ENCODE peak calls at places on chromosome 1, in six cellular contexts. One of them, this sample, is unnamed.

GRCh38 chr1:212457740-212458338 is 25.1 kb downstream of the NENF start:
- DNase-seq in fibroblast of mammary gland: peak
- DNase-seq in lower lobe of right lung: no peak
- DNase-seq in sigmoid colon: no peak
- DNase-seq in GM23338: peak
- DNase-seq in fibroblast of the aortic adventitia: peak
- DNase-seq in this sample: peak

GRCh38 chr1:29481031-29481430 is 244.7 kb downstream of the PTPRU start:
- DNase-seq in GM23338: no peak
- DNase-seq in sigmoid colon: peak
- DNase-seq in fibroblast of the aortic adventitia: no peak
- DNase-seq in fibroblast of mammary gland: no peak
- DNase-seq in lower lobe of right lung: no peak
- DNase-seq in this sample: no peak

GRCh38 chr1:31111290-31111951 is 45.9 kb upstream of the PUM1 start:
- DNase-seq in fibroblast of the aortic adventitia: no peak
- DNase-seq in fibroblast of mammary gland: peak
- DNase-seq in sigmoid colon: no peak
- DNase-seq in lower lobe of right lung: peak
- DNase-seq in GM23338: peak
- DNase-seq in this sample: peak

GRCh38 chr1:206587904-206588303 is 24.4 kb downstream of the EIF2D start:
- DNase-seq in fibroblast of mammary gland: no peak
- DNase-seq in sigmoid colon: no peak
- DNase-seq in GM23338: peak
- DNase-seq in lower lobe of right lung: no peak
- DNase-seq in fibroblast of the aortic adventitia: no peak
- DNase-seq in this sample: no peak

GRCh38 chr1:192512426-192513125 is 63.0 kb upstream of the RGS1 start:
- DNase-seq in fibroblast of the aortic adventitia: no peak
- DNase-seq in GM23338: no peak
- DNase-seq in lower lobe of right lung: no peak
- DNase-seq in sigmoid colon: peak
- DNase-seq in fibroblast of mammary gland: no peak
- DNase-seq in this sample: no peak

GRCh38 chr1:11455925-11456580 is 22.9 kb upstream of the DISP3 start:
- DNase-seq in fibroblast of mammary gland: no peak
- DNase-seq in fibroblast of the aortic adventitia: no peak
- DNase-seq in lower lobe of right lung: no peak
- DNase-seq in sigmoid colon: no peak
- DNase-seq in GM23338: no peak
- DNase-seq in this sample: no peak

GRCh38 chr1:154384650-154385557 is 20.2 kb upstream of the IL6R start:
- DNase-seq in GM23338: no peak
- DNase-seq in lower lobe of right lung: no peak
- DNase-seq in fibroblast of mammary gland: no peak
- DNase-seq in fibroblast of the aortic adventitia: no peak
- DNase-seq in sigmoid colon: no peak
- DNase-seq in this sample: no peak

GRCh38 chr1:118155106-118155505 is 29.9 kb downstream of the SPAG17 start:
- DNase-seq in fibroblast of the aortic adventitia: no peak
- DNase-seq in lower lobe of right lung: no peak
- DNase-seq in GM23338: no peak
- DNase-seq in sigmoid colon: no peak
- DNase-seq in fibroblast of mammary gland: no peak
- DNase-seq in this sample: no peak

GRCh38 chr1:67834246-67834877 is 1.1 kb upstream of the GNG12 start:
- DNase-seq in fibroblast of mammary gland: no peak
- DNase-seq in sigmoid colon: no peak
- DNase-seq in GM23338: no peak
- DNase-seq in lower lobe of right lung: no peak
- DNase-seq in fibroblast of the aortic adventitia: no peak
- DNase-seq in this sample: no peak

GRCh38 chr1:246497331-246497915 is 9.7 kb downstream of the SMYD3 start:
- DNase-seq in sigmoid colon: no peak
- DNase-seq in fibroblast of the aortic adventitia: peak
- DNase-seq in fibroblast of mammary gland: peak
- DNase-seq in lower lobe of right lung: no peak
- DNase-seq in GM23338: peak
- DNase-seq in this sample: peak

GRCh38 chr1:27488523-27489138 is 1.3 kb downstream of the WASF2 start:
- DNase-seq in fibroblast of the aortic adventitia: peak
- DNase-seq in sigmoid colon: peak
- DNase-seq in GM23338: peak
- DNase-seq in fibroblast of mammary gland: peak
- DNase-seq in lower lobe of right lung: no peak
- DNase-seq in this sample: peak

GRCh38 chr1:160705176-160705745 is 6.4 kb downstream of the CD48 start:
- DNase-seq in sigmoid colon: no peak
- DNase-seq in fibroblast of the aortic adventitia: no peak
- DNase-seq in GM23338: no peak
- DNase-seq in lower lobe of right lung: no peak
- DNase-seq in fibroblast of mammary gland: no peak
- DNase-seq in this sample: no peak

GRCh38 chr1:7581754-7582264 is 189.3 kb upstream of the VAMP3 start:
- DNase-seq in lower lobe of right lung: peak
- DNase-seq in fibroblast of mammary gland: peak
- DNase-seq in fibroblast of the aortic adventitia: no peak
- DNase-seq in sigmoid colon: peak
- DNase-seq in GM23338: no peak
- DNase-seq in this sample: peak

GRCh38 chr1:65172936-65173335 is 24.9 kb downstream of the AK4 start:
- DNase-seq in fibroblast of the aortic adventitia: no peak
- DNase-seq in GM23338: no peak
- DNase-seq in lower lobe of right lung: no peak
- DNase-seq in sigmoid colon: no peak
- DNase-seq in fibroblast of mammary gland: peak
- DNase-seq in this sample: no peak

GRCh38 chr1:237786066-237786719 is 104.5 kb downstream of the ZP4 start:
- DNase-seq in lower lobe of right lung: no peak
- DNase-seq in fibroblast of the aortic adventitia: no peak
- DNase-seq in sigmoid colon: no peak
- DNase-seq in GM23338: no peak
- DNase-seq in fibroblast of mammary gland: no peak
- DNase-seq in this sample: no peak

GRCh38 chr1:26767714-26768113 is 20.0 kb upstream of the PIGV start:
- DNase-seq in lower lobe of right lung: no peak
- DNase-seq in GM23338: no peak
- DNase-seq in fibroblast of the aortic adventitia: no peak
- DNase-seq in sigmoid colon: no peak
- DNase-seq in fibroblast of mammary gland: no peak
- DNase-seq in this sample: no peak

GRCh38 chr1:214372092-214372491 is 91.1 kb downstream of the SMYD2 start:
- DNase-seq in fibroblast of the aortic adventitia: peak
- DNase-seq in fibroblast of mammary gland: no peak
- DNase-seq in lower lobe of right lung: no peak
- DNase-seq in GM23338: no peak
- DNase-seq in sigmoid colon: no peak
- DNase-seq in this sample: no peak

GRCh38 chr1:115251340-115251748 is 86.7 kb downstream of the NGF start:
- DNase-seq in fibroblast of mammary gland: peak
- DNase-seq in GM23338: no peak
- DNase-seq in lower lobe of right lung: no peak
- DNase-seq in fibroblast of the aortic adventitia: peak
- DNase-seq in sigmoid colon: no peak
- DNase-seq in this sample: peak

GRCh38 chr1:77983997-77984355 is 5.1 kb upstream of the FUBP1 start:
- DNase-seq in fibroblast of the aortic adventitia: no peak
- DNase-seq in GM23338: no peak
- DNase-seq in sigmoid colon: no peak
- DNase-seq in lower lobe of right lung: no peak
- DNase-seq in fibroblast of mammary gland: no peak
- DNase-seq in this sample: no peak

GRCh38 chr1:200240655-200241054 is 169.2 kb downstream of the ZNF281 start:
- DNase-seq in GM23338: no peak
- DNase-seq in lower lobe of right lung: no peak
- DNase-seq in fibroblast of mammary gland: no peak
- DNase-seq in fibroblast of the aortic adventitia: no peak
- DNase-seq in sigmoid colon: no peak
- DNase-seq in this sample: peak

GRCh38 chr1:21361506-21361905 is 71.2 kb upstream of the ECE1 start:
- DNase-seq in GM23338: no peak
- DNase-seq in fibroblast of the aortic adventitia: peak
- DNase-seq in lower lobe of right lung: no peak
- DNase-seq in sigmoid colon: no peak
- DNase-seq in fibroblast of mammary gland: no peak
- DNase-seq in this sample: no peak

GRCh38 chr1:91732291-91732953 is 153.5 kb downstream of the TGFBR3 start:
- DNase-seq in lower lobe of right lung: no peak
- DNase-seq in GM23338: peak
- DNase-seq in sigmoid colon: peak
- DNase-seq in fibroblast of mammary gland: peak
- DNase-seq in fibroblast of the aortic adventitia: peak
- DNase-seq in this sample: peak

GRCh38 chr1:218475275-218475674 is 130.1 kb downstream of the TGFB2 start:
- DNase-seq in lower lobe of right lung: no peak
- DNase-seq in fibroblast of mammary gland: no peak
- DNase-seq in sigmoid colon: no peak
- DNase-seq in GM23338: no peak
- DNase-seq in fibroblast of the aortic adventitia: peak
- DNase-seq in this sample: no peak

GRCh38 chr1:146046664-146047063 is 25.1 kb upstream of the HJV start:
- DNase-seq in fibroblast of mammary gland: no peak
- DNase-seq in fibroblast of the aortic adventitia: no peak
- DNase-seq in sigmoid colon: no peak
- DNase-seq in lower lobe of right lung: no peak
- DNase-seq in GM23338: no peak
- DNase-seq in this sample: no peak

DNA sequence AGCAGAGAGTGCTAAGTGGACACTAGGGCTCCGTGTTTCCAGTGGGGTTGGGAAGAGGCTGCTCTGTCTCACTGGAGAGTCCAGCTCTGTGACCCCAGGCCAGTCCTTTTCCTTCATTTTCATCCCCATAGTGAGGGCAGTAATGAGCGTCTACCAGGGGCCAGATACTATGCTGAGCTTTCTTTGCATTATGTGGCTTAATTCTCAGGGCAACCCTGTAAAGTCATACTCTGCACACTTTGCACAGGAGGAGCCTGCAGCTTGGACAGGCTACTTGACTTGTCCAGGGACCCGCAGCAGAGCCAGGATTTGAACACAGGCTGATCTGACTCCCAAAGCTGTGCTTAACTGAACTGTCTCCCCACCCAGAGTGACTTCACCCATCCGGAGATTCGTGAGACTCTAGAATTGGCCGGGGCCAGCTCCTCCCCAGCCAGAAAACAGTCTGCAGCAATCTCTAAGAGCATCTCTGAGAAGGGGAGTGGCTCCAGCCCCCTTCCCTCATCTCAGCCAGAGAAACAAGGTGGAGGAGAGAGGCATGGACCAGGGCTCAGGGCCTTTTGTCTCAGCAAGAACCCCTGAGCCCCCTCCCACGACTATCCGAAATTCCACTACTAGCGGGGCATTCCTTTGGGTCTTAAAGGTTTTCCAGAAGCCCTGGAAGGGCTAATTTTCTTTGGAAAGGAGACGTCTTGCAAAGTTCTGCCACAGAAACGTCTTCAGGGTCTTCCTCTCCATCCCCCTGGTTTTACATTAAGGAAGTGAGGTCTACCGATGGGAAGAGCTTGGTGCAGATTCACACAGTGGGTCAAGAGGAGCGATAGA is 864 bp upstream of the FNDC5 start:
- DNase-seq in sigmoid colon: no peak
- DNase-seq in GM23338: peak
- DNase-seq in fibroblast of the aortic adventitia: peak
- DNase-seq in fibroblast of mammary gland: peak
- DNase-seq in lower lobe of right lung: no peak
- DNase-seq in this sample: no peak
- H3K4me3 ChIP-seq in sigmoid colon: peak
- H3K4me3 ChIP-seq in GM23338: peak
- H3K4me3 ChIP-seq in fibroblast of the aortic adventitia: peak
- H3K4me3 ChIP-seq in fibroblast of mammary gland: peak
- H3K4me3 ChIP-seq in lower lobe of right lung: peak
- H3K4me3 ChIP-seq in this sample: peak

DNA sequence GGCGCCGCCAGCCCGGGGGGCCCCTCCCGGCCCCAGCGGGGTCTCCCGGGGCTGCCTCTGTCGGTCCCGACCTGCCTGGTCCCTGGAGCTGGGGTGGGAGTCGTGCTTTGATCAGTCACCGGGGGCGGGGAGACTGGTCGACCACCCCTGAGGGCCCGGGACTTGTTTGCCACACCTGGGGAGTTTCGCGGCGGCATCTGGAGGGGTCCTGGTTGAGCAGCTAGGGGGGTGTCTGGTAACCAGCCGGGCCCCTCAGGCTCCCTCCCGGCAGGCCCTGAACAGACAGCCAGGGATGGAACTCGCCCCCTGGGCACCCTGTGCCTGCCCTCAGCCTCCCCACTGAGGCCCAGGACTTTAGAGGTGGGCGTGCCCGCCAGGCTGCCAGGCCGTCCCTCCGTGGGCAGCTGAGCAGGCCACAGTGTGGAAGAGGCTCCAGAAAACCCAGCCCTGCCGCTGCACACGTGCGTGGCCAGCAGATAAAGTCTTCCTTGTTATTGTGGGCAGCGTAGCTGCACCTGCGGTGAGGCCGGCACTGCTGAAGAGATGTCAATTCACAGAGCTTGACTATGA is 13.3 kb upstream of the SAMD11 start:
- DNase-seq in fibroblast of the aortic adventitia: no peak
- DNase-seq in GM23338: no peak
- DNase-seq in lower lobe of right lung: peak
- DNase-seq in fibroblast of mammary gland: no peak
- DNase-seq in sigmoid colon: peak
- DNase-seq in this sample: no peak
- H3K4me3 ChIP-seq in fibroblast of the aortic adventitia: no peak
- H3K4me3 ChIP-seq in GM23338: peak
- H3K4me3 ChIP-seq in lower lobe of right lung: no peak
- H3K4me3 ChIP-seq in fibroblast of mammary gland: no peak
- H3K4me3 ChIP-seq in sigmoid colon: peak
- H3K4me3 ChIP-seq in this sample: no peak

DNA sequence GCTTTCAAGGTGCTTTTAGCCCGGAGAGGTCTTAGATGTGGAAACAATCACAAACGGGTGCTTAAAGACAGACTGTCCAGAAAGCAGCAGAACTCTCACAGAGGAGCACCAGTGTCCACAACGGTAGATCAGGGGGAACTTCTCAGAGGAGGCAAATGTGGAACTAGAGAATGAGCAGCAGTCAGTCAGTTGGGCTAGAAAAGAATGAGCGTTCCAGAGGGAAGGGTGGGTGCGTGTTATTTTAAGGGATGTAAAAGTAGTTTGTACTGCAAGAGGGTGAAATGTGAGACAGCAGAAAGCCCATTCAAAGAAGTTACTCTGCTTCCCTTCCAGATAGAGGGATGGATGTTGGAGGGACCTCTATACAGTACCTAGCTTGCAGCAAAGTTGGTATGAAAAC is 30.9 kb downstream of the RGS5 start:
- DNase-seq in sigmoid colon: no peak
- DNase-seq in fibroblast of mammary gland: no peak
- DNase-seq in GM23338: no peak
- DNase-seq in fibroblast of the aortic adventitia: peak
- DNase-seq in lower lobe of right lung: no peak
- DNase-seq in this sample: no peak
- H3K4me3 ChIP-seq in sigmoid colon: no peak
- H3K4me3 ChIP-seq in fibroblast of mammary gland: no peak
- H3K4me3 ChIP-seq in GM23338: no peak
- H3K4me3 ChIP-seq in fibroblast of the aortic adventitia: peak
- H3K4me3 ChIP-seq in lower lobe of right lung: no peak
- H3K4me3 ChIP-seq in this sample: no peak

DNA sequence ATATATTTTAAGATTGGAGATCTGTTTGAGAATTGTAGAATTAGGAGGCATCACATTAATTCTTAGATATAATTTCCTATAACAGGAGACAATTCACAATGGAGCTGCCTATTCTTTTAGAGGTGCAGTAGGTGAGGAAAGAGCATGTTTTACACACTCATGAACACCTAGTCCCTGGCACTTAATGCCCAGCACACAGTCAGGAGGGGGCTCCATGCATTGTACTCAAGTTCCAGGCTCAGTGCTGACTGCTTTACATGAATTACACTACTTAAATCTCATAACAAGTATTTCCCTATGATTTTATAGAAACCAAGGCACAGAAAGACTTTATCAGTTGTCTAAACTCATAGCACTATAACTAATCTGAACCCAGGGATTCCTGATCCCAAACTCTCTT is 360 bp upstream of the GBP3 start:
- DNase-seq in lower lobe of right lung: no peak
- DNase-seq in fibroblast of mammary gland: no peak
- DNase-seq in fibroblast of the aortic adventitia: no peak
- DNase-seq in GM23338: no peak
- DNase-seq in sigmoid colon: no peak
- DNase-seq in this sample: no peak
- H3K4me3 ChIP-seq in lower lobe of right lung: peak
- H3K4me3 ChIP-seq in fibroblast of mammary gland: peak
- H3K4me3 ChIP-seq in fibroblast of the aortic adventitia: peak
- H3K4me3 ChIP-seq in GM23338: no peak
- H3K4me3 ChIP-seq in sigmoid colon: peak
- H3K4me3 ChIP-seq in this sample: peak

This sample was measured in fibroblast of villous mesenchyme.